ENCODE peak calls at places on chromosomes 4 and X, in five cellular contexts. Y, X, G, J and R are unnamed samples.
A peak's percentile ranks its signal among the peaks of the same experiment; 100 is the strongest.

GRCh38 chrX:94302446-94302845 is 628.4 kb downstream of the FAM133A start:
- DNase-seq in Y (no peak), X (no peak), G (no peak), J (no peak), R (no peak)

GRCh38 chr4:13545394-13545808 is 1.1 kb upstream of the NKX3-2 start:
- DNase-seq in Y (no peak), X (no peak), G (no peak), J (no peak), R (no peak)

GRCh38 chr4:24991015-24991414 is 39.7 kb downstream of the LGI2 start:
- DNase-seq in Y (no peak), X (no peak), G (no peak), J (no peak), R (no peak)

GRCh38 chrX:8773117-8773516 is 28.1 kb downstream of the FAM9A start:
- DNase-seq in Y (no peak), X (no peak), G (no peak), J (no peak), R (no peak)

GRCh38 chrX:74613350-74614192 is 853 bp downstream of the RLIM start:
- DNase-seq in Y (peak; percentile 24), X (peak; percentile 1), G (peak; percentile 33), J (no peak), R (no peak)

GRCh38 chr4:75985116-75985515 is 5.6 kb downstream of the SDAD1 start:
- DNase-seq in Y (no peak), X (no peak), G (no peak), J (no peak), R (peak; percentile 9)

GRCh38 chrX:12958059-12958458 is 16.9 kb upstream of the TMSB4X start:
- DNase-seq in Y (no peak), X (no peak), G (no peak), J (no peak), R (no peak)

GRCh38 chrX:84153538-84153937 is 34.5 kb downstream of the RPS6KA6 start:
- DNase-seq in Y (no peak), X (no peak), G (no peak), J (no peak), R (no peak)

GRCh38 chrX:18613930-18614639 is 57.8 kb downstream of the RS1 start:
- DNase-seq in Y (no peak), X (no peak), G (no peak), J (no peak), R (no peak)

GRCh38 chr4:108160741-108161352 is 7.9 kb downstream of the LEF1 start:
- DNase-seq in Y (no peak), X (no peak), G (no peak), J (no peak), R (no peak)

GRCh38 chrX:49116076-49116475 is 7.5 kb downstream of the GPKOW start:
- DNase-seq in Y (no peak), X (no peak), G (no peak), J (no peak), R (no peak)

GRCh38 chr4:77240469-77241066 is 83.6 kb downstream of the CCNG2 start:
- DNase-seq in Y (peak; percentile 77), X (peak; percentile 74), G (peak; percentile 63), J (peak; percentile 67), R (no peak)

GRCh38 chr4:123304151-123305021 is 92.2 kb upstream of the SPRY1 start:
- DNase-seq in Y (peak; percentile 48), X (no peak), G (no peak), J (peak; percentile 53), R (no peak)

GRCh38 chr4:161320377-161320776 is 843.4 kb downstream of the FSTL5 start:
- DNase-seq in Y (peak; percentile 57), X (no peak), G (no peak), J (no peak), R (no peak)

GRCh38 chrX:17442898-17443297 is 67.9 kb downstream of the NHS start:
- DNase-seq in Y (no peak), X (no peak), G (no peak), J (no peak), R (no peak)

GRCh38 chr4:149531861-149532260 is 283.8 kb downstream of the IQCM start:
- DNase-seq in Y (no peak), X (peak; percentile 10), G (no peak), J (no peak), R (no peak)

GRCh38 chrX:38108364-38108763 is 102.0 kb downstream of the SYTL5 start:
- DNase-seq in Y (no peak), X (no peak), G (no peak), J (no peak), R (no peak)

GRCh38 chr4:162139412-162139811 is 24.4 kb downstream of the FSTL5 start:
- DNase-seq in Y (no peak), X (no peak), G (no peak), J (no peak), R (no peak)

GRCh38 chr4:85543832-85544231 is 68.9 kb downstream of the ARHGAP24 start:
- DNase-seq in Y (no peak), X (no peak), G (no peak), J (no peak), R (peak; percentile 28)

GRCh38 chr4:8534129-8534528 is 46.1 kb upstream of the GPR78 start:
- DNase-seq in Y (peak; percentile 8), X (peak; percentile 77), G (no peak), J (no peak), R (peak; percentile 79)

GRCh38 chrX:80216086-80216485 is 201.5 kb downstream of the TBX22 start:
- DNase-seq in Y (no peak), X (no peak), G (no peak), J (no peak), R (no peak)

GRCh38 chr4:176013466-176014247 is 52.0 kb upstream of the WDR17 start:
- DNase-seq in Y (no peak), X (no peak), G (no peak), J (no peak), R (no peak)

GRCh38 chr4:88533937-88534750 is 10.6 kb upstream of the PYURF start:
- DNase-seq in Y (no peak), X (no peak), G (no peak), J (no peak), R (peak; percentile 35)

GRCh38 chr4:178681871-178682270 is 1239.6 kb upstream of the AGA start:
- DNase-seq in Y (no peak), X (no peak), G (no peak), J (no peak), R (no peak)

GRCh38 chrX:20270557-20270880 is 3.8 kb upstream of the RPS6KA3 start:
- DNase-seq in Y (no peak), X (no peak), G (no peak), J (no peak), R (no peak)

GRCh38 chrX:74015379-74016019 is 288.5 kb upstream of the ZCCHC13 start:
- DNase-seq in Y (peak; percentile 79), X (peak; percentile 62), G (no peak), J (peak; percentile 61), R (peak; percentile 29)

GRCh38 chr4:162969194-162969593 is 197.5 kb downstream of the NAF1 start:
- DNase-seq in Y (no peak), X (no peak), G (no peak), J (no peak), R (no peak)

GRCh38 chr4:5385741-5386251 is 322.6 kb downstream of the EVC2 start:
- DNase-seq in Y (no peak), X (no peak), G (no peak), J (no peak), R (no peak)

GRCh38 chr4:172147702-172148101 is 334.5 kb downstream of the GALNTL6 start:
- DNase-seq in Y (no peak), X (no peak), G (no peak), J (no peak), R (no peak)

GRCh38 chrX:102154218-102154860 is 1.4 kb downstream of the BEX5 start:
- DNase-seq in Y (peak; percentile 5), X (peak; percentile 32), G (no peak), J (no peak), R (no peak)

GRCh38 chr4:37978509-37978908 is 18.3 kb downstream of the PTTG2 start:
- DNase-seq in Y (no peak), X (no peak), G (no peak), J (no peak), R (no peak)
- H3K4me3 ChIP-seq in Y (peak overlapping the region; percentile 66), X (peak overlapping the region; percentile 81), G (peak overlapping the region; percentile 89), J (peak overlapping the region; percentile 91), R (peak overlapping the region; percentile 49)

DNA sequence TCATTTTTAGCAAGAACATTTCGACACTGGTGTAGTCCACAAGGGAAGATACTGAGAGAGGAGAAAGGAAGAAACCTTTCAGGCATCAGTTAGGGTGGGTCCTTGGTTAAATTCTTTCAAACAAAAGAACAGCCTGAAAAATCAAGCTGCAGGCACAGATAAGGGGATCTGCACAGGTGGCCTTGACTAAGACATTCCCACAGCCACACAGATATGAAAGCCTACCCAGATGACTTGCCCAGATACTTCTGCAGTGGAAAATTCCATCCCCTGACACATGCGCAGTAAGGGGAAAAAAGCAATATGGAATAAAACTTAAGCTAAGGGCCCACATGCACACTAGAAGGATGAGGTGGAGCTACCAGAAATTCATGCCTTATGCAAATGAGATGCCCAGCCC is 8.9 kb upstream of the TMEM165 start:
- DNase-seq in Y (no peak), X (no peak), G (no peak), J (no peak), R (no peak)
- TF ChIP-seq CTCF in Y (no peak), X (no peak), G (no peak), J (no peak), R (no peak)

GRCh38 chr4:99052902-99053301 is 35.7 kb downstream of the ADH5 start:
- DNase-seq in Y (no peak), X (no peak), G (no peak), J (no peak), R (no peak)
- H3K36me3 ChIP-seq in Y (peaks cover 31% of the 10 kb centered on the region), X (peaks cover 7% of the 10 kb centered on the region), G (peaks cover 49% of the 10 kb centered on the region), J (peaks cover 67% of the 10 kb centered on the region), R (no peaks in the 10 kb centered on the region)

GRCh38 chrX:153602621-153603020 is 3.7 kb upstream of the CCNQ start:
- DNase-seq in Y (no peak), X (no peak), G (peak; percentile 52), J (no peak), R (no peak)
- H3K4me3 ChIP-seq in Y (no peak overlapping the region), X (no peak overlapping the region), G (no peak overlapping the region), J (no peak overlapping the region), R (no peak overlapping the region)

DNA sequence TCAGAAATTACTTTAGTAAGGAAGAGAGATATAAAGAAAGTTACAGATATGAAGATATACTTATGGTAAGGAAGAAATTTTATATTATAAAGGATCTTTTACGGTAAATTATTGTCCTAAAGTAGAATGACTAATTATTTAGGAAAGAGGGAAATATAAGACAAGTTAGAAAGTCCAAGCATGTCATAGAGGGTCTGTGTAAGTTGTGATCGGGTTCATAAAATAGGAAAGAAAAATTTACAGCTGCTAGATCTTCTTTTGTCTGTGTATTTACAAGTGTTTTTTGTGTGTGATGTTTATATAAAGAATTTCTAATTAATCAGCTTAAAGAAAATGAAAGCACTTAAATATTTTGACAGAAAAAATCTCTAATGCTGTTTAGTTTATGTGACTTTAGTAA is 1054.9 kb upstream of the DIAPH2 start:
- DNase-seq in Y (no peak), X (no peak), G (no peak), J (no peak), R (no peak)
- TF ChIP-seq CTCF in Y (no peak), X (no peak), G (no peak), J (no peak), R (no peak)